ENCODE peak calls at places on chromosomes 13 and 19, in six cellular contexts. G is body of pancreas, F is OCI-LY7, Z is Peyer's patch, E is uterus, C is foreskin fibroblast. V is an unnamed sample.

GRCh38 chr19:39937094-39937493 is 2.7 kb upstream of the FCGBP start:
- DNase-seq in G (no peak), F (no peak), Z (no peak), E (no peak), C (no peak), V (no peak)

GRCh38 chr13:106161186-106161585 is 374.3 kb downstream of the EFNB2 start:
- DNase-seq in G (no peak), F (no peak), Z (no peak), E (no peak), C (no peak), V (peak; percentile 19)

GRCh38 chr19:28634837-28635236 is 578.1 kb downstream of the UQCRFS1 start:
- DNase-seq in G (no peak), F (no peak), Z (no peak), E (no peak), C (no peak), V (no peak)

GRCh38 chr13:49777746-49778614 is 14.5 kb downstream of the KPNA3 start:
- DNase-seq in G (no peak), F (no peak), Z (no peak), E (no peak), C (peak; percentile 6), V (no peak)

GRCh38 chr19:982567-983170 is 1.5 kb upstream of the WDR18 start:
- DNase-seq in G (peak; percentile 65), F (peak; percentile 80), Z (peak; percentile 88), E (peak; percentile 78), C (peak; percentile 84), V (peak; percentile 39)

GRCh38 chr19:12626958-12627357 is 16.2 kb downstream of the ZNF791 start:
- DNase-seq in G (no peak), F (no peak), Z (no peak), E (no peak), C (no peak), V (no peak)

GRCh38 chr13:25973576-25973975 is 78.2 kb downstream of the SHISA2 start:
- DNase-seq in G (no peak), F (no peak), Z (no peak), E (no peak), C (no peak), V (no peak)

GRCh38 chr13:40446365-40446764 is 220.1 kb downstream of the FOXO1 start:
- DNase-seq in G (no peak), F (no peak), Z (no peak), E (no peak), C (peak; percentile 67), V (peak; percentile 36)

GRCh38 chr13:104357672-104358314 is 1291.6 kb upstream of the SLC10A2 start:
- DNase-seq in G (no peak), F (no peak), Z (no peak), E (no peak), C (no peak), V (no peak)

GRCh38 chr13:25170554-25171107 is 1.5 kb downstream of the AMER2 start:
- DNase-seq in G (no peak), F (no peak), Z (no peak), E (no peak), C (peak; percentile 17), V (no peak)

GRCh38 chr19:5908773-5909442 is 4.2 kb downstream of the VMAC start:
- DNase-seq in G (no peak), F (no peak), Z (peak; percentile 46), E (no peak), C (no peak), V (no peak)

GRCh38 chr19:35673121-35673804 is 6.9 kb downstream of the UPK1A start:
- DNase-seq in G (peak; percentile 25), F (no peak), Z (no peak), E (no peak), C (peak; percentile 73), V (peak; percentile 47)

GRCh38 chr13:99958402-99959126 is 13.0 kb downstream of the ZIC5 start:
- DNase-seq in G (no peak), F (no peak), Z (no peak), E (no peak), C (no peak), V (no peak)

GRCh38 chr13:40495620-40496001 is 170.8 kb downstream of the FOXO1 start:
- DNase-seq in G (no peak), F (no peak), Z (no peak), E (no peak), C (no peak), V (no peak)

GRCh38 chr13:46667687-46668281 is 114.8 kb downstream of the LRCH1 start:
- DNase-seq in G (no peak), F (peak; percentile 68), Z (no peak), E (no peak), C (no peak), V (no peak)

GRCh38 chr19:10363789-10364281 is 16.5 kb downstream of the TYK2 start:
- DNase-seq in G (no peak), F (no peak), Z (no peak), E (no peak), C (no peak), V (no peak)

GRCh38 chr19:3682286-3682685 is 18.0 kb downstream of the PIP5K1C start:
- DNase-seq in G (no peak), F (no peak), Z (no peak), E (no peak), C (no peak), V (no peak)

GRCh38 chr13:113327391-113327765 is 30.3 kb downstream of the LAMP1 start:
- DNase-seq in G (no peak), F (no peak), Z (no peak), E (no peak), C (no peak), V (no peak)

GRCh38 chr13:24076636-24077035 is 83.9 kb upstream of the SPATA13 start:
- DNase-seq in G (no peak), F (no peak), Z (no peak), E (no peak), C (no peak), V (no peak)

GRCh38 chr13:52405369-52405766 is 604 bp downstream of the THSD1 start:
- DNase-seq in G (no peak), F (no peak), Z (no peak), E (no peak), C (no peak), V (no peak)

GRCh38 chr13:111589992-111590391 is 269.6 kb downstream of the TEX29 start:
- DNase-seq in G (no peak), F (no peak), Z (no peak), E (no peak), C (no peak), V (no peak)

GRCh38 chr19:3065675-3066357 is 3.5 kb upstream of the TLE5 start:
- DNase-seq in G (peak; percentile 77), F (peak; percentile 91), Z (no peak), E (no peak), C (no peak), V (no peak)

GRCh38 chr19:13839193-13839937 is 37.6 kb upstream of the NANOS3 start:
- DNase-seq in G (peak; percentile 80), F (peak; percentile 76), Z (peak; percentile 83), E (peak; percentile 77), C (peak; percentile 94), V (peak; percentile 83)

GRCh38 chr19:30228113-30228725 is 144.0 kb upstream of the ZNF536 start:
- DNase-seq in G (no peak), F (no peak), Z (no peak), E (no peak), C (peak; percentile 51), V (no peak)
- H3K4me3 ChIP-seq in G (no peak overlapping the region), F (no peak overlapping the region), Z (peak overlapping the region; percentile 33), E (no peak overlapping the region), C (peak overlapping the region; percentile 76), V (peak overlapping the region; percentile 77)

GRCh38 chr19:41895745-41896580 is 13.0 kb downstream of the ARHGEF1 start:
- DNase-seq in G (no peak), F (peak; percentile 67), Z (no peak), E (no peak), C (no peak), V (no peak)
- TF ChIP-seq CTCF in G (no peak), F (peak; percentile 79), Z (no peak), E (no peak), C (no peak), V (peak; percentile 5)

GRCh38 chr19:7873304-7874079 is 698 bp downstream of the PRR36 start:
- DNase-seq in G (no peak), F (no peak), Z (no peak), E (no peak), C (no peak), V (no peak)

GRCh38 chr19:7874857-7875393 is 735 bp upstream of the PRR36 start:
- DNase-seq in G (no peak), F (no peak), Z (no peak), E (no peak), C (no peak), V (no peak)

GRCh38 chr19:7872306-7873204 is 1.6 kb downstream of the PRR36 start:
- DNase-seq in G (no peak), F (no peak), Z (peak; percentile 40), E (no peak), C (no peak), V (no peak)

GRCh38 chr19:7871530-7872305 is 2.5 kb downstream of the PRR36 start:
- DNase-seq in G (peak; percentile 98), F (peak; percentile 84), Z (peak; percentile 94), E (peak; percentile 82), C (peak; percentile 95), V (peak; percentile 89)

DNA sequence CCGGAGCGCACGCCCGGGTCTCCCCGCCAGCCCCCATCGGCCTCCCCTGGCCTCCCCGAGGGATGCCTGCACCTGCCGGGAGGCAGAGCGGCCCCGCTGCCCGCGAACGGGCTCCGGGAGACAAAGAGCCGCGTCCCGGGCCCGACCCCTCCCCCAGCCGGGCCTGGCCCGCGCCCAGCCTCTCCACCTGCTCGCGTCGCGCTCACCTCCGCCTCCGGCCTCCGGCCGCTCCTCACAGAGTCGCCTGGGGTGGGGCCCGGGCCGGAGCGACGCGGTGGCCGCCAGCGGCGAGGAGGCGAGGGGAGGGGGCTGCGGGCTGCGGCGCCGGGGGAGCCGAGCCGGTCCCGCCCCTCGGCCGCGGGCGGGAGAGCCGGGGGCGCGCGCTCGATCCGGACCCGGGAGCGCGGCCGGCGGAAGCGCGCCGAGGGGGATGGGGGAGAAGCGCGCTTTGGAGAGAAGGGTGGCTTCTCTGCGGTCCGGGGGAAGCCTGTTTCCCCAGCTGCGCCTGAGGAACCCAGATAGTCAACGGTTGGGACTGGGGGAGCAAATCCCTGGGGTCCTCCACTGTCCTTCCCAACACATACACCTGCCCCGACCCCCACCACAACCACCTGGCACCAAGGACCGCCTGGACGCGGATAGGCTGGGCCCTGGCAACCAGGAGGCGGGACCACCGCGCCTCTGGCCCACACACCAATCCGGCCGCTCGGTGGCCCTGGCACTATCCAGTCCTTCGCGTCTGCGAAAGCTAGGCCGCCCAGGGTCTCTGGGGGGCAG is at the start of gene PRR36:
- DNase-seq in G (peak; percentile 76), F (no peak), Z (peak; percentile 51), E (no peak), C (peak; percentile 42), V (no peak)
- H3K4me3 ChIP-seq in G (no peak within 1 kb of the TSS), F (no peak within 1 kb of the TSS), Z (no peak within 1 kb of the TSS), E (no peak within 1 kb of the TSS), C (no peak within 1 kb of the TSS), V (peak within 1 kb of the TSS; percentile 22)

DNA sequence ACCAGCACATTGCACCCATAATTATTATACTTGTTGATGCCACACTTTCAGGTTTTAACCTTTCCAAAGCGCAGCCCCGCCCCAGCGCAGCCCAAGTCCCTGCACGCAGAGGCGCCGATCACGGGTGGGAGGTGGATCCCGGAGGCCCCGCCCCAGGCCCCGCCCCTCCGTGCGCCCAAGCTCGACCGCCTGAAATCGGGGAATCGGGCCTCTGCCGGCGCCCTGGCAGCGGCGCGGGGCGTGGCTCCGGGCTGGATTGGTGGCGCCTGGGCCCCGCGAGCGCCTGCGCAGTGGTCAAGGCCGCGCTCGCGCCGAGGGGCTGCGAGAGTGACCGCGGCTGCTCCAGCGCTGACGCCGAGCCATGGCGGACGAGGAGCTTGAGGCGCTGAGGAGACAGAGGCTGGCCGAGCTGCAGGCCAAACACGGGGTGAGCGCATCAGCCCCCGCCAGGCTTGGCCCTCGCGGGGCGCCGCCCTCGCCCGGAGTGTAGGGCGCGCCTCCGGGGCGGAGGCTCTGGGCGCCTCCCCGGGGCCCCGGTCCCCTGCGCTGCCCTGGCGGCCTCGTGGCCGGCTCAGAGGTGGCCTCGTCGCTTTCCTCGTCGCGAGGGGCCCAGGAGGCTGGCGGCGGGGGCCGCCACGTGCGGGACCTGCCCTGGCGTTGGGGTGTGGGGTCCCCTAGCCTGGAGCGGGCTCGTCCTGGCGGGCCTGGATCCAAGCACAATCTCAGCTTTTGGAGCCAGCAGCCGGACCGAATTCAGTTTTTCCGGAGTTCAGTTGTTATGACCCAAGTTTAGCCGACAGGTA is at the start of gene PDCD5:
- DNase-seq in G (peak; percentile 97), F (peak; percentile 95), Z (peak; percentile 97), E (peak; percentile 97), C (peak; percentile 98), V (peak; percentile 90)
- TF ChIP-seq CTCF in G (no peak), F (no peak), Z (no peak), E (no peak), C (no peak), V (no peak)

V was measured in AG10803.